ENCODE peak calls at places on chromosomes 11 and 22, in four cellular contexts. One of them, this sample, is unnamed.

GRCh38 chr11:270451-271208 is 7.6 kb upstream of the NLRP6 start:
- DNase-seq in colonic mucosa: no peak
- DNase-seq in fibroblast of lung: no peak
- DNase-seq in adipocyte: no peak
- DNase-seq in this sample: no peak

GRCh38 chr11:66080055-66080817 is 10.2 kb downstream of the PACS1 start:
- DNase-seq in colonic mucosa: peak
- DNase-seq in fibroblast of lung: peak
- DNase-seq in adipocyte: peak
- DNase-seq in this sample: no peak

GRCh38 chr11:93738647-93739081 is 2.6 kb downstream of the TAF1D start:
- DNase-seq in colonic mucosa: no peak
- DNase-seq in fibroblast of lung: no peak
- DNase-seq in adipocyte: no peak
- DNase-seq in this sample: no peak

GRCh38 chr11:70364745-70365535 is 33.4 kb upstream of the CTTN start:
- DNase-seq in colonic mucosa: no peak
- DNase-seq in fibroblast of lung: no peak
- DNase-seq in adipocyte: no peak
- DNase-seq in this sample: no peak

GRCh38 chr11:132620423-132620822 is 911.9 kb downstream of the OPCML start:
- DNase-seq in colonic mucosa: no peak
- DNase-seq in fibroblast of lung: no peak
- DNase-seq in adipocyte: no peak
- DNase-seq in this sample: no peak

GRCh38 chr22:49198705-49199084 is 629.0 kb downstream of the BRD1 start:
- DNase-seq in colonic mucosa: no peak
- DNase-seq in fibroblast of lung: no peak
- DNase-seq in adipocyte: no peak
- DNase-seq in this sample: peak

GRCh38 chr22:45164217-45165123 is 745 bp downstream of the NUP50 start:
- DNase-seq in colonic mucosa: peak
- DNase-seq in fibroblast of lung: peak
- DNase-seq in adipocyte: peak
- DNase-seq in this sample: peak

GRCh38 chr11:102017029-102017428 is 30.2 kb upstream of the CFAP300 start:
- DNase-seq in colonic mucosa: no peak
- DNase-seq in fibroblast of lung: no peak
- DNase-seq in adipocyte: no peak
- DNase-seq in this sample: no peak

GRCh38 chr11:12802418-12803085 is 128.3 kb downstream of the TEAD1 start:
- DNase-seq in colonic mucosa: peak
- DNase-seq in fibroblast of lung: peak
- DNase-seq in adipocyte: peak
- DNase-seq in this sample: no peak

GRCh38 chr11:20617346-20617745 is 17.9 kb downstream of the SLC6A5 start:
- DNase-seq in colonic mucosa: no peak
- DNase-seq in fibroblast of lung: no peak
- DNase-seq in adipocyte: peak
- DNase-seq in this sample: no peak

GRCh38 chr11:29119691-29120328 is 897.0 kb downstream of the KCNA4 start:
- DNase-seq in colonic mucosa: no peak
- DNase-seq in fibroblast of lung: peak
- DNase-seq in adipocyte: peak
- DNase-seq in this sample: no peak

GRCh38 chr11:75024764-75025211 is 36.1 kb downstream of the NEU3 start:
- DNase-seq in colonic mucosa: no peak
- DNase-seq in fibroblast of lung: peak
- DNase-seq in adipocyte: no peak
- DNase-seq in this sample: no peak

GRCh38 chr11:46743693-46744339 is 24.8 kb downstream of the F2 start:
- DNase-seq in colonic mucosa: no peak
- DNase-seq in fibroblast of lung: no peak
- DNase-seq in adipocyte: no peak
- DNase-seq in this sample: no peak

GRCh38 chr11:63999349-64000025 is 13.2 kb downstream of the OTUB1 start:
- DNase-seq in colonic mucosa: peak
- DNase-seq in fibroblast of lung: peak
- DNase-seq in adipocyte: peak
- DNase-seq in this sample: peak

GRCh38 chr22:39343259-39344045 is 6.3 kb upstream of the SYNGR1 start:
- DNase-seq in colonic mucosa: peak
- DNase-seq in fibroblast of lung: peak
- DNase-seq in adipocyte: peak
- DNase-seq in this sample: peak

GRCh38 chr11:76667271-76667818 is 3.2 kb downstream of the LRRC32 start:
- DNase-seq in colonic mucosa: no peak
- DNase-seq in fibroblast of lung: no peak
- DNase-seq in adipocyte: no peak
- DNase-seq in this sample: peak

DNA sequence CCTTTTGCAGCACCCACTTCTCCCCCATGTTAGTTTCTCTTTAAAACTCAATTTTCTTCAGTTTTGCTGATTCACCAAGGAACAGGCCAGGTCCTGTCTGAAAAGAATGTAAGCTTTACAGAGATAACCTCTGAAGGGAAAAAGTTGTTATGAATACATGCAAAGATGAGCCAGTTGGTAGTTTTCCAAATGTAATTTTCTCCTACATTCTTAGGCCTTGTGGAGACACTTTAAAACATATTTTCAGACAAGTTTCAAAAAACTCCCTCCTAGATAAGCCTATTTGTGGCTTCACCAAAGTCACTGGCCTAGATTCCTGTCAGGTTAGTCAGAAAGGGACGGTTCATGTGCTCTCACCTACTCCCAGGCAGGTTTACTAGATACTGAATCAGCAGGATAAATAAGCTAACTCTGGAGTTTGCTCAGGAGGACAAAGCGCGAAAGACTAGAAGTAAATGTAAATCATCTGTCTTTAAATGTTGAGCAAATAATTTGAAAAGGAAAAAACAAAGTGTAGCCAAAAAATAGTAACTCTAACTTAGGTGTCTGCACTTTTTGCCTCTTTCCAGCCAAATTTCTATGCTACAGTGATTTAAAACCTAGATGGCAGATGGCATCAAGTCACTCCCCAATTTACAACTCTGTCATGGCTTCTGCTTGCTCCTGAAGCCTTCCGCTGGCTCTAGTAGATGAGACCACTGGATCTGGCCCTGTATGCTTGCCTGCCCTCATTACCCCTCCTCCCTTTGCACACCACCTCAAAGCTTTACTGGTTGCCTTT is 4.9 kb upstream of the ATP6V1E1 start:
- DNase-seq in colonic mucosa: no peak
- DNase-seq in fibroblast of lung: peak
- DNase-seq in adipocyte: peak
- DNase-seq in this sample: peak
- H3K9ac ChIP-seq in colonic mucosa: no peak
- H3K9ac ChIP-seq in fibroblast of lung: no peak
- H3K9ac ChIP-seq in adipocyte: peak
- H3K9ac ChIP-seq in this sample: peak

GRCh38 chr22:27785818-27786217 is 15.7 kb downstream of the MN1 start:
- DNase-seq in colonic mucosa: no peak
- DNase-seq in fibroblast of lung: no peak
- DNase-seq in adipocyte: peak
- DNase-seq in this sample: no peak

GRCh38 chr22:27783436-27784098 is 18.0 kb downstream of the MN1 start:
- DNase-seq in colonic mucosa: no peak
- DNase-seq in fibroblast of lung: no peak
- DNase-seq in adipocyte: peak
- DNase-seq in this sample: no peak

GRCh38 chr22:27782065-27782464 is 19.5 kb downstream of the MN1 start:
- DNase-seq in colonic mucosa: no peak
- DNase-seq in fibroblast of lung: no peak
- DNase-seq in adipocyte: no peak
- DNase-seq in this sample: no peak

GRCh38 chr22:27786253-27786898 is 15.2 kb downstream of the MN1 start:
- DNase-seq in colonic mucosa: no peak
- DNase-seq in fibroblast of lung: no peak
- DNase-seq in adipocyte: peak
- DNase-seq in this sample: no peak

GRCh38 chr22:27784099-27784446 is 17.5 kb downstream of the MN1 start:
- DNase-seq in colonic mucosa: no peak
- DNase-seq in fibroblast of lung: no peak
- DNase-seq in adipocyte: peak
- DNase-seq in this sample: peak
- H3K9ac ChIP-seq in colonic mucosa: no peak
- H3K9ac ChIP-seq in fibroblast of lung: no peak
- H3K9ac ChIP-seq in adipocyte: peak
- H3K9ac ChIP-seq in this sample: no peak

DNA sequence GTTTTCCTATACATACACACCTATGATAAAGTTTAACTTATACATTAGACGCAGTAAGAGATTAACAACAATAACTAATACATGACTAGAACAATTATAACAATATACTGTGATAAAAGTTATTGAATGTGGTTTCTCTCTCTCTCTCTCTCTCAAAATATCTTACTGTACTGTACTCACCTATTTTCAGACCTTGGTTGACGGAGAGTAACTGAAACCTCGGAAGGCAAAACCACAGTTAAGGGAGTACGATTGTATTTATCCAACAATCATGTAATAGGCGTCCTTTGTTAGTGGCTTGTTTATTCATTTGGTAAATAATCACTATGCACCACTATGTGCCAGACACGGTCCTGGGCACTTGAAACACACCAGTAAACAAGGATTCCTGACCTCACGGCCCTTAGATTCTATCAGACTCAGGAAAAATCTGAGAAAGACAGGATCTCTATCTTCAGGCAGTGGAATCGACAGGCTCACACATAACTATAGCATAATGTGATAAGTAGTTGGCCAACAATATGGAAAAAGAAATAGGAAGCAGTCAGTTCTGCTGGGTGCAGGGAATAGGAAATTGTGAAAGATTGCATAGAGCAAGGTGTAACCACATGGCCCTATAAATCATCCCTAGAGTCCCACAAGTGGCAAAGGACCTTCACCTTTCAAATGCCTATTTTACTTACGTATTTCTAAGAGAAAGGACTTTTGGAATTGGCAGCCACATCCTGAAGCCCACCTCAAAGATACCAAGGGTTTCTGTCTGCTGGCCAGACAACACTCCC is 12.0 kb downstream of the ETS1 start:
- DNase-seq in colonic mucosa: no peak
- DNase-seq in fibroblast of lung: peak
- DNase-seq in adipocyte: no peak
- DNase-seq in this sample: no peak
- H3K9ac ChIP-seq in colonic mucosa: no peak
- H3K9ac ChIP-seq in fibroblast of lung: no peak
- H3K9ac ChIP-seq in adipocyte: no peak
- H3K9ac ChIP-seq in this sample: no peak

GRCh38 chr11:89436071-89436470 is 55.1 kb downstream of the NOX4 start:
- DNase-seq in colonic mucosa: no peak
- DNase-seq in fibroblast of lung: peak
- DNase-seq in adipocyte: peak
- DNase-seq in this sample: peak

GRCh38 chr11:89437317-89437716 is 53.9 kb downstream of the NOX4 start:
- DNase-seq in colonic mucosa: no peak
- DNase-seq in fibroblast of lung: no peak
- DNase-seq in adipocyte: no peak
- DNase-seq in this sample: peak

GRCh38 chr11:89433278-89433677 is 57.9 kb downstream of the NOX4 start:
- DNase-seq in colonic mucosa: no peak
- DNase-seq in fibroblast of lung: no peak
- DNase-seq in adipocyte: peak
- DNase-seq in this sample: no peak
- H3K9ac ChIP-seq in colonic mucosa: no peak
- H3K9ac ChIP-seq in fibroblast of lung: no peak
- H3K9ac ChIP-seq in adipocyte: no peak
- H3K9ac ChIP-seq in this sample: no peak

GRCh38 chr11:73981051-73981805 is 1.4 kb downstream of the UCP2 start:
- DNase-seq in colonic mucosa: no peak
- DNase-seq in fibroblast of lung: no peak
- DNase-seq in adipocyte: no peak
- DNase-seq in this sample: peak

GRCh38 chr11:73980001-73980960 is 2.4 kb downstream of the UCP2 start:
- DNase-seq in colonic mucosa: peak
- DNase-seq in fibroblast of lung: peak
- DNase-seq in adipocyte: no peak
- DNase-seq in this sample: peak

GRCh38 chr11:73982990-73983763 is 534 bp upstream of the UCP2 start:
- DNase-seq in colonic mucosa: peak
- DNase-seq in fibroblast of lung: peak
- DNase-seq in adipocyte: peak
- DNase-seq in this sample: peak

GRCh38 chr11:73982595-73982989 is at the start of gene UCP2:
- DNase-seq in colonic mucosa: no peak
- DNase-seq in fibroblast of lung: peak
- DNase-seq in adipocyte: peak
- DNase-seq in this sample: peak

GRCh38 chr11:73983764-73984543 is 1.3 kb upstream of the UCP2 start:
- DNase-seq in colonic mucosa: no peak
- DNase-seq in fibroblast of lung: no peak
- DNase-seq in adipocyte: no peak
- DNase-seq in this sample: peak
- H3K9ac ChIP-seq in colonic mucosa: peak
- H3K9ac ChIP-seq in fibroblast of lung: peak
- H3K9ac ChIP-seq in adipocyte: peak
- H3K9ac ChIP-seq in this sample: no peak

GRCh38 chr11:72718101-72718501 is 34.1 kb downstream of the ARAP1 start:
- DNase-seq in colonic mucosa: no peak
- DNase-seq in fibroblast of lung: no peak
- DNase-seq in adipocyte: no peak
- DNase-seq in this sample: no peak
- H3K9ac ChIP-seq in colonic mucosa: no peak
- H3K9ac ChIP-seq in fibroblast of lung: no peak
- H3K9ac ChIP-seq in adipocyte: no peak
- H3K9ac ChIP-seq in this sample: no peak

GRCh38 chr11:106959800-106960199 is 58.5 kb downstream of the GUCY1A2 start:
- DNase-seq in colonic mucosa: no peak
- DNase-seq in fibroblast of lung: peak
- DNase-seq in adipocyte: peak
- DNase-seq in this sample: no peak

GRCh38 chr11:106959386-106959785 is 58.9 kb downstream of the GUCY1A2 start:
- DNase-seq in colonic mucosa: no peak
- DNase-seq in fibroblast of lung: no peak
- DNase-seq in adipocyte: no peak
- DNase-seq in this sample: no peak

GRCh38 chr11:106961048-106961447 is 57.2 kb downstream of the GUCY1A2 start:
- DNase-seq in colonic mucosa: no peak
- DNase-seq in fibroblast of lung: no peak
- DNase-seq in adipocyte: no peak
- DNase-seq in this sample: no peak

GRCh38 chr11:106958506-106959248 is 59.6 kb downstream of the GUCY1A2 start:
- DNase-seq in colonic mucosa: no peak
- DNase-seq in fibroblast of lung: peak
- DNase-seq in adipocyte: peak
- DNase-seq in this sample: no peak

DNA sequence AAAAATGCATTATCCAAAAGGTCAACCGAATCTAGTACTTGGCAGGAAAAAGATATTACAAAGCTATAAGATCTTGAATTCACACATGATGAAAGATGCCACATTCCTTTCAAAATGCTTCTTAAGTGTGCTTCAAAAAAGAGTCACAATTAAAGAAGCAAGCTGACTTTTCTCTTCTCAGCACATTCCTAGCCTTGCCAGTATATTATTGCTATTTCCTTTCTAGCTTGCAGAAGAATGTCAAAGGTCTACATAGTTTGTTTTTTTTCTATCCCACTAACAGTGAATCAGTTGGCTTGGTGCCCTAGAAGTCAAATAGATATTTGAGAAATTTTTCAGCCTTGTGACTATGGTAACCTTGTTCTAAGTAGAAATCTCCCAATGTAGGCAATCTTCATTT is 56.8 kb downstream of the GUCY1A2 start:
- DNase-seq in colonic mucosa: no peak
- DNase-seq in fibroblast of lung: peak
- DNase-seq in adipocyte: peak
- DNase-seq in this sample: no peak
- H3K9ac ChIP-seq in colonic mucosa: no peak
- H3K9ac ChIP-seq in fibroblast of lung: no peak
- H3K9ac ChIP-seq in adipocyte: peak
- H3K9ac ChIP-seq in this sample: no peak